ENCODE peak calls at places on chromosomes 12 and 14, in nine cellular contexts. V is naive thymus-derived CD4-positive, alpha-beta T cell; S is fibroblast of lung; M is AG10803; N is heart left ventricle; A is lower leg skin; J is astrocyte of the spinal cord; D is mucosa of descending colon; Y is adipocyte. B is an unnamed sample.

GRCh38 chr12:16524378-16524777 is 81.6 kb downstream of the LMO3 start:
- DNase-seq in V (no peak), S (no peak), M (no peak), N (no peak), A (no peak), J (no peak), D (no peak), Y (no peak), B (no peak)

GRCh38 chr14:69719501-69719951 is 47.4 kb upstream of the SRSF5 start:
- DNase-seq in V (no peak), S (peak; percentile 96), M (peak; percentile 97), N (no peak), A (no peak), J (peak; percentile 93), D (no peak), Y (peak; percentile 88), B (no peak)

GRCh38 chr12:78002878-78003277 is 172.2 kb downstream of the NAV3 start:
- DNase-seq in V (no peak), S (no peak), M (peak; percentile 11), N (no peak), A (no peak), J (no peak), D (no peak), Y (peak; percentile 21), B (no peak)

GRCh38 chr14:28297559-28297958 is 469.0 kb upstream of the FOXG1 start:
- DNase-seq in V (no peak), S (peak; percentile 63), M (no peak), N (no peak), A (no peak), J (peak; percentile 32), D (no peak), Y (peak; percentile 27), B (no peak)

GRCh38 chr12:104257913-104258472 is 42.4 kb downstream of the TXNRD1 start:
- DNase-seq in V (no peak), S (no peak), M (no peak), N (no peak), A (no peak), J (no peak), D (no peak), Y (no peak), B (no peak)

GRCh38 chr12:57522887-57523705 is 472 bp downstream of the MBD6 start:
- DNase-seq in V (no peak), S (peak; percentile 54), M (peak; percentile 46), N (peak; percentile 78), A (peak; percentile 93), J (peak; percentile 56), D (peak; percentile 74), Y (peak; percentile 69), B (peak; percentile 85)

GRCh38 chr14:101918125-101918989 is 46.0 kb upstream of the DYNC1H1 start:
- DNase-seq in V (no peak), S (no peak), M (no peak), N (no peak), A (no peak), J (peak; percentile 3), D (no peak), Y (peak; percentile 12), B (no peak)

GRCh38 chr14:101449114-101449513 is 112.2 kb upstream of the DIO3 start:
- DNase-seq in V (no peak), S (no peak), M (no peak), N (no peak), A (no peak), J (no peak), D (no peak), Y (no peak), B (no peak)

GRCh38 chr14:21999400-21999799 is 325.8 kb upstream of the OR4E1 start:
- DNase-seq in V (no peak), S (no peak), M (no peak), N (no peak), A (no peak), J (no peak), D (no peak), Y (no peak), B (no peak)

GRCh38 chr14:71070169-71070568 is 162.9 kb downstream of the PCNX1 start:
- DNase-seq in V (no peak), S (peak; percentile 27), M (no peak), N (no peak), A (no peak), J (no peak), D (no peak), Y (no peak), B (no peak)

GRCh38 chr12:56261503-56262230 is 3.5 kb upstream of the ANKRD52 start:
- DNase-seq in V (no peak), S (peak; percentile 80), M (peak; percentile 93), N (no peak), A (no peak), J (peak; percentile 49), D (no peak), Y (peak; percentile 59), B (no peak)

GRCh38 chr14:45810152-45810872 is 557.3 kb upstream of the MIS18BP1 start:
- DNase-seq in V (no peak), S (no peak), M (no peak), N (no peak), A (no peak), J (no peak), D (no peak), Y (no peak), B (no peak)

GRCh38 chr14:50060871-50061663 is 55.3 kb downstream of the VCPKMT start:
- DNase-seq in V (no peak), S (peak; percentile 93), M (peak; percentile 93), N (no peak), A (peak; percentile 92), J (peak; percentile 95), D (no peak), Y (peak; percentile 96), B (peak; percentile 62)

GRCh38 chr14:38138581-38139138 is 69.0 kb upstream of the SSTR1 start:
- DNase-seq in V (no peak), S (peak; percentile 6), M (no peak), N (no peak), A (no peak), J (no peak), D (no peak), Y (no peak), B (no peak)

GRCh38 chr12:87234898-87235297 is 794.3 kb downstream of the C12orf50 start:
- DNase-seq in V (no peak), S (no peak), M (no peak), N (no peak), A (no peak), J (no peak), D (no peak), Y (no peak), B (no peak)

GRCh38 chr12:58346032-58346632 is 404.8 kb downstream of the ATP23 start:
- DNase-seq in V (no peak), S (peak; percentile 49), M (peak; percentile 62), N (no peak), A (no peak), J (peak; percentile 67), D (no peak), Y (peak; percentile 86), B (no peak)

GRCh38 chr12:31476437-31476836 is 114.5 kb downstream of the DENND5B start:
- DNase-seq in V (no peak), S (no peak), M (no peak), N (no peak), A (no peak), J (no peak), D (no peak), Y (no peak), B (no peak)

GRCh38 chr12:123238961-123239360 is 5.7 kb downstream of the MTRFR start:
- DNase-seq in V (no peak), S (no peak), M (no peak), N (no peak), A (peak; percentile 29), J (no peak), D (no peak), Y (no peak), B (no peak)
- H3K4me3 ChIP-seq in V (no peak overlapping the region), S (no peak overlapping the region), M (no peak overlapping the region), N (no peak overlapping the region), A (no peak overlapping the region), J (no peak overlapping the region), D (no peak overlapping the region), Y (no peak overlapping the region), B (no peak overlapping the region)

GRCh38 chr12:108802666-108803036 is 54.7 kb downstream of the SSH1 start:
- DNase-seq in V (no peak), S (no peak), M (no peak), N (no peak), A (no peak), J (peak; percentile 50), D (no peak), Y (peak; percentile 47), B (no peak)
- H3K4me3 ChIP-seq in V (no peak overlapping the region), S (peak overlapping the region; percentile 13), M (no peak overlapping the region), N (peak overlapping the region; percentile 18), A (no peak overlapping the region), J (no peak overlapping the region), D (no peak overlapping the region), Y (peak overlapping the region; percentile 66), B (no peak overlapping the region)

GRCh38 chr12:95213928-95214327 is 3.3 kb downstream of the FGD6 start:
- DNase-seq in V (no peak), S (no peak), M (no peak), N (no peak), A (no peak), J (no peak), D (no peak), Y (no peak), B (no peak)
- H3K4me3 ChIP-seq in V (no peak overlapping the region), S (no peak overlapping the region), M (no peak overlapping the region), N (no peak overlapping the region), A (no peak overlapping the region), J (no peak overlapping the region), D (no peak overlapping the region), Y (no peak overlapping the region), B (no peak overlapping the region)

GRCh38 chr12:40730281-40730680 is 38.0 kb downstream of the CNTN1 start:
- DNase-seq in V (no peak), S (no peak), M (no peak), N (no peak), A (no peak), J (no peak), D (no peak), Y (no peak), B (no peak)

GRCh38 chr12:40733871-40734270 is 41.6 kb downstream of the CNTN1 start:
- DNase-seq in V (no peak), S (no peak), M (no peak), N (no peak), A (no peak), J (no peak), D (no peak), Y (no peak), B (no peak)

GRCh38 chr12:40734283-40734682 is 42.0 kb downstream of the CNTN1 start:
- DNase-seq in V (no peak), S (no peak), M (no peak), N (no peak), A (no peak), J (no peak), D (no peak), Y (no peak), B (no peak)

GRCh38 chr12:40738856-40739255 is 46.6 kb downstream of the CNTN1 start:
- DNase-seq in V (no peak), S (no peak), M (no peak), N (no peak), A (no peak), J (no peak), D (no peak), Y (no peak), B (no peak)

GRCh38 chr12:40735551-40736230 is 43.5 kb downstream of the CNTN1 start:
- DNase-seq in V (no peak), S (no peak), M (no peak), N (no peak), A (no peak), J (no peak), D (no peak), Y (no peak), B (no peak)
- H3K4me3 ChIP-seq in V (no peak overlapping the region), S (no peak overlapping the region), M (no peak overlapping the region), N (no peak overlapping the region), A (no peak overlapping the region), J (no peak overlapping the region), D (no peak overlapping the region), Y (no peak overlapping the region), B (no peak overlapping the region)

B was measured in right lobe of liver.